ENCODE peak calls at places on chromosomes 12 and 14, in ten cellular contexts. N, B, M, C, I, Y, P, K, J and U are unnamed samples.

GRCh38 chr14:73457050-73457934 is 1.1 kb downstream of the NUMB start:
- DNase-seq in N (no peak), B (peak), M (no peak), C (peak), I (no peak), Y (peak), P (no peak), K (peak), J (peak), U (no peak)

GRCh38 chr12:113479578-113480335 is 8.1 kb upstream of the LHX5 start:
- DNase-seq in N (no peak), B (peak), M (peak), C (peak), I (no peak), Y (peak), P (peak), K (no peak), J (no peak), U (peak)

GRCh38 chr12:7310070-7310469 is 6.2 kb downstream of the ACSM4 start:
- DNase-seq in N (no peak), B (no peak), M (no peak), C (no peak), I (no peak), Y (no peak), P (no peak), K (no peak), J (no peak), U (no peak)

GRCh38 chr12:39368096-39368495 is 74.8 kb downstream of the KIF21A start:
- DNase-seq in N (no peak), B (no peak), M (no peak), C (no peak), I (no peak), Y (no peak), P (no peak), K (no peak), J (peak), U (no peak)

GRCh38 chr12:94550964-94551363 is 91.3 kb upstream of the CEP83 start:
- DNase-seq in N (no peak), B (no peak), M (no peak), C (no peak), I (no peak), Y (peak), P (peak), K (no peak), J (no peak), U (no peak)

GRCh38 chr12:107570721-107571120 is 114.9 kb upstream of the PWP1 start:
- DNase-seq in N (no peak), B (peak), M (no peak), C (no peak), I (no peak), Y (no peak), P (peak), K (no peak), J (peak), U (no peak)

GRCh38 chr12:84994436-84994835 is 41.6 kb downstream of the TSPAN19 start:
- DNase-seq in N (no peak), B (no peak), M (no peak), C (no peak), I (peak), Y (no peak), P (no peak), K (no peak), J (no peak), U (no peak)

GRCh38 chr14:80850197-80850814 is 91.2 kb downstream of the CEP128 start:
- DNase-seq in N (peak), B (peak), M (no peak), C (no peak), I (peak), Y (no peak), P (peak), K (no peak), J (peak), U (peak)

GRCh38 chr12:126772171-126772864 is 1494.7 kb upstream of the TMEM132C start:
- DNase-seq in N (peak), B (no peak), M (peak), C (no peak), I (peak), Y (no peak), P (peak), K (no peak), J (peak), U (peak)

GRCh38 chr14:81305743-81306142 is 85.0 kb upstream of the GTF2A1 start:
- DNase-seq in N (no peak), B (no peak), M (no peak), C (no peak), I (peak), Y (no peak), P (no peak), K (no peak), J (no peak), U (no peak)

GRCh38 chr12:124545508-124546418 is 21.6 kb downstream of the NCOR2 start:
- DNase-seq in N (no peak), B (no peak), M (peak), C (no peak), I (peak), Y (no peak), P (no peak), K (peak), J (no peak), U (peak)

GRCh38 chr12:24111101-24111500 is 161.6 kb upstream of the SOX5 start:
- DNase-seq in N (no peak), B (no peak), M (no peak), C (no peak), I (no peak), Y (no peak), P (peak), K (no peak), J (no peak), U (no peak)

GRCh38 chr14:64447890-64448667 is 17.2 kb upstream of the AKAP5 start:
- DNase-seq in N (no peak), B (no peak), M (no peak), C (no peak), I (no peak), Y (no peak), P (no peak), K (no peak), J (no peak), U (no peak)

GRCh38 chr14:102317564-102318248 is 1.8 kb upstream of the ZNF839 start:
- DNase-seq in N (no peak), B (no peak), M (peak), C (no peak), I (peak), Y (no peak), P (peak), K (no peak), J (peak), U (no peak)

GRCh38 chr14:50874842-50875241 is 3.0 kb downstream of the ABHD12B start:
- DNase-seq in N (no peak), B (no peak), M (no peak), C (no peak), I (no peak), Y (no peak), P (no peak), K (no peak), J (peak), U (no peak)

GRCh38 chr14:36944307-36945010 is 227.9 kb downstream of the SLC25A21 start:
- DNase-seq in N (no peak), B (no peak), M (no peak), C (no peak), I (no peak), Y (no peak), P (no peak), K (no peak), J (peak), U (no peak)

GRCh38 chr12:3810016-3810370 is 57.1 kb upstream of the CRACR2A start:
- DNase-seq in N (no peak), B (no peak), M (no peak), C (no peak), I (no peak), Y (no peak), P (no peak), K (no peak), J (no peak), U (no peak)

GRCh38 chr12:108198043-108198442 is 69.0 kb downstream of the WSCD2 start:
- DNase-seq in N (no peak), B (no peak), M (no peak), C (no peak), I (no peak), Y (peak), P (no peak), K (no peak), J (no peak), U (no peak)

GRCh38 chr12:2876431-2877046 is 435 bp downstream of the FOXM1 start:
- DNase-seq in N (no peak), B (peak), M (peak), C (no peak), I (peak), Y (no peak), P (peak), K (no peak), J (peak), U (peak)

GRCh38 chr12:103880299-103881142 is 39.5 kb upstream of the NT5DC3 start:
- DNase-seq in N (no peak), B (no peak), M (peak), C (no peak), I (peak), Y (no peak), P (no peak), K (no peak), J (peak), U (peak)

GRCh38 chr14:93090826-93091583 is 24.7 kb downstream of the ITPK1 start:
- DNase-seq in N (no peak), B (peak), M (no peak), C (no peak), I (no peak), Y (no peak), P (peak), K (no peak), J (no peak), U (no peak)

GRCh38 chr12:69751476-69751875 is 12.8 kb downstream of the RAB3IP start:
- DNase-seq in N (no peak), B (no peak), M (no peak), C (no peak), I (no peak), Y (no peak), P (no peak), K (no peak), J (no peak), U (no peak)

GRCh38 chr12:69007166-69007857 is 74.3 kb upstream of the CPM start:
- DNase-seq in N (no peak), B (peak), M (no peak), C (no peak), I (no peak), Y (peak), P (peak), K (no peak), J (peak), U (no peak)

GRCh38 chr14:104244221-104245011 is 106.0 kb downstream of the KIF26A start:
- DNase-seq in N (no peak), B (no peak), M (no peak), C (no peak), I (no peak), Y (peak), P (no peak), K (peak), J (no peak), U (no peak)

DNA sequence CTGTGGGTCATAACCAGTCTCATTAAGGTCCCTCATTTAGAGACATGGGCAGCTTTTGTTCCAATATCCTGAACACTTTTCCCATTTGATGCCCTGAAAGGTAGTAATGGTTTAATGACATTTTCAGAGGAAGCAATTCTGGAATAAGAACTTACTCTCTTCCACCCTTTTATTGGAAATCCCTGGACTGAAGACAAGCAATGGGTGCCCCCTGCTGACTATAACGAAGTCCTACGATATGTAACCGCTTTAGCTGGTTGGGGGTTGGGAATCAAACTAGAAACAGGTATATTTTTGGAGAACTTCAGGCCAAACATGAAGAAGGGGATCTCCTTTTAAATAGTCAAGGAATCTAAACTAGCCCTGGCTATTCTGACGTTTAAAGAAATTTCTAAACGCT is 20.5 kb downstream of the SARNP start:
- DNase-seq in N (peak), B (peak), M (no peak), C (peak), I (no peak), Y (no peak), P (peak), K (no peak), J (peak), U (no peak)
- TF ChIP-seq CTCF in N (peak), B (peak), M (no peak), C (peak), I (no peak), Y (peak), P (peak), K (no peak), J (peak), U (no peak)

GRCh38 chr12:26007563-26007962 is 49.1 kb downstream of the RASSF8 start:
- DNase-seq in N (no peak), B (no peak), M (no peak), C (no peak), I (no peak), Y (no peak), P (no peak), K (no peak), J (no peak), U (no peak)

GRCh38 chr12:26010293-26010821 is 51.9 kb downstream of the RASSF8 start:
- DNase-seq in N (no peak), B (peak), M (no peak), C (no peak), I (no peak), Y (no peak), P (peak), K (no peak), J (peak), U (no peak)

GRCh38 chr12:26009593-26009992 is 51.1 kb downstream of the RASSF8 start:
- DNase-seq in N (no peak), B (no peak), M (no peak), C (no peak), I (no peak), Y (no peak), P (no peak), K (no peak), J (no peak), U (no peak)

GRCh38 chr12:26014085-26014484 is 55.6 kb downstream of the RASSF8 start:
- DNase-seq in N (no peak), B (no peak), M (no peak), C (no peak), I (no peak), Y (no peak), P (no peak), K (no peak), J (no peak), U (no peak)

GRCh38 chr12:26011099-26011498 is 52.6 kb downstream of the RASSF8 start:
- DNase-seq in N (no peak), B (peak), M (no peak), C (no peak), I (no peak), Y (no peak), P (peak), K (no peak), J (no peak), U (no peak)
- TF ChIP-seq CTCF in N (no peak), B (no peak), M (no peak), C (no peak), I (no peak), Y (no peak), P (no peak), K (no peak), J (no peak), U (no peak)

GRCh38 chr14:90726656-90727055 is 89.6 kb downstream of the TTC7B start:
- DNase-seq in N (peak), B (peak), M (no peak), C (no peak), I (no peak), Y (peak), P (peak), K (no peak), J (peak), U (no peak)
- TF ChIP-seq CTCF in N (peak), B (peak), M (no peak), C (no peak), I (no peak), Y (peak), P (no peak), K (no peak), J (peak), U (no peak)

DNA sequence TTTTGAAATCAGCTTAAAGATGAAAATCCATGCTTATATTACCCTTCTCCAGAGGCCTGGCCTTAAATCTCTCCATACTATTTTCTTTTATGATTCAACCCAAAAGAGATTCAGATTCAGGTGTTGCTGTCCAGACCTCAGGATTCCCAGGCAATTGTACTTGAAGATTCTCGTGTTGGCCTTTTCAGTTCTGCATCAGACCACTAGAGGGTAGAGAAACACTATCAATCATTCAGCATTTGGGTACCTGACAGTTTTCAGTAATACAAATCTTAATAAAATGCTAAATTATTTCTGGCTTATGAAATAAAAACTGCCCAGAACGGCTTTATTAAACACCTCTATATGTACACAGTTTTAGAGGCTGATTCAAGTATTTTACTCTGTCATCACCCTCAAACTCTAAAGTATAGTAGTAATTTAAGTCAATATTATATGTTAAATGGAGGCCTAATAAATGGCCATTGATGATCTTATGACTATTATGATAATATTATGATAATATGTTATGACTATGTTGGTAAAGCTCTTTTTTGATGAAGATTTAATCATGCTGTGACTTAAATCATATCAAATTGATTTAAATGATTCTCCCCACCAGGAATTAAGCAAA is 301.1 kb downstream of the DUSP6 start:
- DNase-seq in N (peak), B (peak), M (peak), C (peak), I (peak), Y (no peak), P (peak), K (no peak), J (peak), U (peak)
- TF ChIP-seq CTCF in N (peak), B (peak), M (peak), C (peak), I (peak), Y (peak), P (peak), K (no peak), J (peak), U (peak)

DNA sequence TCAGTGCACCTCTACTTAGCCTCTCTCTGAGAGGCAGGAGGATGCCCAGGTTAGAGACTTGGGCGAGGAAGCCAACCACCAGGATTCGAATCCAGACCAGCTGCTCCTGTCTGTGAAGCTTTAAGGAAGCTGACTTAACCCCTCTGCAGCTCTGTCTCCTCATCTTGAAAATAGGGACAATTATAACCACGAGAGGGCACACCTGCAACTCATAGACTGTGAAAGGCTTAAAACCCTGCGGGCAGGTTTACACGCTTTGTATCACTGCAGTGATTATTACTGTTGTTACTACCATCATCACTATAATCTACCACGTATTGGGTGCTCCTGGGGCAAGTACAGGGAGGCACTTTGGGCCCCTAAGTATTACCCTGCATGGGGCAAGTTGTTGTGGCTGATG is 379.8 kb downstream of the VRK1 start:
- DNase-seq in N (peak), B (no peak), M (peak), C (no peak), I (peak), Y (peak), P (no peak), K (no peak), J (peak), U (no peak)
- TF ChIP-seq CTCF in N (peak), B (no peak), M (peak), C (peak), I (peak), Y (peak), P (no peak), K (no peak), J (peak), U (peak)

DNA sequence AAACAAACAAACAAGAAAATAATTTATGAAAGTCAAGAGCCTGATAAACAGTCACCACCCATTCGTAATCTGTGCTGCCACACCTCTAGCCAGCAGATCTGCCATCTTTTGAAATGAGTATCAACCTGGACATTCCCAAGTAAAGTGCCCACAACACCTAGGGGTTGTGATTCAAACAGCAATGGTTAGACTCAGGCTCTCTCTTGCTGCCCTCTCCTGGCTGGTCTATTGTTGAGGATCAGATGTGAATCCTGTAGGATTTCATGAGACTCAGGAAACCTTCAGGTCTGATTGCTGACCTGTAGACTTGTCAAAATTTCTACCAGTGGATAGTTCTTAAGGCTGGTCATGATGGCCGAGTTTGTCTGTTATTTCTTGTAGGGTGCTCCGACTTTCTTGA is 26.8 kb downstream of the DGLUCY start:
- DNase-seq in N (peak), B (peak), M (no peak), C (no peak), I (no peak), Y (peak), P (peak), K (no peak), J (peak), U (no peak)
- TF ChIP-seq CTCF in N (peak), B (peak), M (no peak), C (peak), I (peak), Y (peak), P (peak), K (no peak), J (peak), U (peak)